ENCODE peak calls at places on chromosomes 7 and 10, in ten cellular contexts. V, N, D, C, Y, J, O, Z, H and L are unnamed samples.

GRCh38 chr7:155941688-155942087 is 129.4 kb upstream of the SHH start:
- DNase-seq in V (no peak), N (no peak), D (no peak), C (no peak), Y (no peak), J (no peak), O (no peak), Z (no peak), H (no peak), L (no peak)

GRCh38 chr7:56811081-56811480 is 321.2 kb downstream of the ZNF479 start:
- DNase-seq in V (no peak), N (no peak), D (no peak), C (no peak), Y (no peak), J (no peak), O (no peak), Z (no peak), H (no peak), L (no peak)

GRCh38 chr10:79898597-79899325 is 50.1 kb downstream of the SFTPD start:
- DNase-seq in V (no peak), N (no peak), D (no peak), C (no peak), Y (no peak), J (no peak), O (no peak), Z (no peak), H (no peak), L (no peak)

GRCh38 chr10:33240931-33241330 is 93.5 kb downstream of the NRP1 start:
- DNase-seq in V (peak; percentile 46), N (no peak), D (no peak), C (no peak), Y (no peak), J (no peak), O (no peak), Z (no peak), H (no peak), L (no peak)

GRCh38 chr10:46323176-46323575 is 36.4 kb downstream of the ANTXRL start:
- DNase-seq in V (no peak), N (no peak), D (no peak), C (no peak), Y (no peak), J (no peak), O (no peak), Z (no peak), H (no peak), L (no peak)

GRCh38 chr10:68756246-68756645 is 35.2 kb downstream of the CCAR1 start:
- DNase-seq in V (no peak), N (no peak), D (no peak), C (no peak), Y (no peak), J (no peak), O (no peak), Z (no peak), H (no peak), L (no peak)

GRCh38 chr10:101602767-101603398 is 14.8 kb downstream of the DPCD start:
- DNase-seq in V (peak; percentile 64), N (no peak), D (peak; percentile 50), C (peak; percentile 79), Y (peak; percentile 57), J (peak; percentile 78), O (peak; percentile 62), Z (peak; percentile 86), H (peak; percentile 48), L (peak; percentile 85)

GRCh38 chr10:34721201-34721840 is 93.8 kb downstream of the PARD3 start:
- DNase-seq in V (peak; percentile 68), N (no peak), D (no peak), C (no peak), Y (no peak), J (no peak), O (no peak), Z (no peak), H (no peak), L (no peak)

DNA sequence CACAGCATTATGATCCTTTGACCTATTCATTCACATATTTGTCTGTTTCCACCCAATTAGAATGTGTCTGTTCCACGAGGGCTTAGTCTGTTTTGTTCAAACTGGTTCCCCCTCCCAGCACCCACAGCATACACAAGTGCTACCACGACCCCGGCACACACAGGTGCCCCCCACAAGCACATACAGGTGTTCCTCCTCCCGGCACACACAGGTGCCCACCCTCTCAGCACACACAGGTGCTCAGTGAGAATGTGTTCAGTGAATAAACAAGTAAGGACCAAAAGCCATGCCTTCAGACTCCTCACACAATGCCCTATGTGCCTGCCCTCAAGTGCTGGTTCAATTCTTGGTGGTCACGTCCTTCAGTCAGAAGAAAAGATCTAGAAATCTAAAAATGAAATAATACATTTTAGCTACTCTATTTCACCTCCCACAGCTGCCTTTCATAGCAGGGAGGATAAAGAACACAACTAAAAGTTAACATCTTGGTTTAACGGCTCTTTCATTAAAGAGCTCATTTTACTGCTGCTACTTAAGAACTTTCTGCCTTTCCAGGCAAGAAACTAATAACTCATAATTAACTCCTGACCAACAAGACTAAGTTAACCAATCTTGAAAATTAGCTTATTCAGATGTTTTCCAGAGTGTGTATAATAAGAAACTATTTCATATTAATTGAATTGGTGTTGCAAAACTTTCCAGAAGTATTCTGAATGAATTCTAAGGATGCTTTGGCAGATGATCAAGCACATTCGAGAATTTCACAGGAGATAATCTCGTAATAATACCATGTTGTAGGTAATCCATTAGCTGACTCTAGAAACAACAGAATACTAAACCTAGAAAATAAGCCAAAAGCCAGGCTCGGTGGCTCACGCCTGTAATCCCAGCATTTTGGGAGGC is 2.3 kb downstream of the DNMBP start:
- DNase-seq in V (no peak), N (no peak), D (no peak), C (no peak), Y (no peak), J (no peak), O (no peak), Z (no peak), H (no peak), L (no peak)
- TF ChIP-seq POLR2A in V (peak; percentile 6), N (no peak), D (no peak), C (no peak), Y (no peak), J (no peak), O (no peak), Z (no peak), H (no peak), L (no peak)

GRCh38 chr7:92809397-92810241 is 26.8 kb downstream of the CDK6 start:
- DNase-seq in V (peak; percentile 97), N (peak; percentile 31), D (peak; percentile 58), C (peak; percentile 94), Y (peak; percentile 80), J (no peak), O (peak; percentile 81), Z (peak; percentile 68), H (peak; percentile 80), L (peak; percentile 84)

GRCh38 chr7:92815412-92815811 is 21.0 kb downstream of the CDK6 start:
- DNase-seq in V (no peak), N (no peak), D (no peak), C (no peak), Y (no peak), J (no peak), O (no peak), Z (no peak), H (no peak), L (no peak)

GRCh38 chr7:92811158-92811557 is 25.2 kb downstream of the CDK6 start:
- DNase-seq in V (no peak), N (no peak), D (no peak), C (no peak), Y (no peak), J (no peak), O (no peak), Z (no peak), H (no peak), L (no peak)

GRCh38 chr7:92810242-92810611 is 26.1 kb downstream of the CDK6 start:
- DNase-seq in V (peak; percentile 50), N (no peak), D (no peak), C (peak; percentile 58), Y (no peak), J (no peak), O (no peak), Z (no peak), H (no peak), L (no peak)

DNA sequence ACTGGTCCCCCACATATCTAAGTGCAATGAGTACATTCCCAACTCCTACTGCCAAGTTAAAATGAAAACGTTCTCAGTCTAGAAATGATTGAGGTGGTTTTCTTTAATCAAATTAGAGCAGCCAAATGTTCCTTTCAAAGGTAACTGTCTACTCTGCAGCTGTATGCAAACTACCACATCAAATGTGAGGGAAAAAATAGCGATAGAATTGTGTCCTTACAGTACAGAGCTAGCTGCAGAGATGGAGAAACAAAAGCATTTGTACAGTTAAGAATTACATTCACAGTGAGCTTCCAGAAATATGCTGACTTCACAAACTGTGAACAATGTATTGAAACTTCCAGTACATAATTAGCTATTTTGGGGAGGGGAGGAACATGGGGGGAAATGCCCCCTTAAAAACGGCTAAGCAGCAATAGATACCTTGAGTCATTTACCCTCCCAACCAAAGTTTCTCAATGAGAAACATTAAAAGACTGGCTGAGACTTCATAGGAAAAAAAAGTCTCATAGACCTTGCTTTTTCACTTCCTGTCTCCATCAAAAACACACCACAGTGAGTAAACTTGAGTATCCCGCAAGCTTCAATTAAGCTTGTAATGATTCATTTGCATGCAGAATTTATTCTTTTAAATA is 22.9 kb downstream of the CDK6 start:
- DNase-seq in V (peak; percentile 57), N (no peak), D (no peak), C (no peak), Y (no peak), J (no peak), O (no peak), Z (no peak), H (no peak), L (no peak)
- H3K27ac ChIP-seq in V (peak overlapping the region; percentile 2), N (no peak overlapping the region), D (no peak overlapping the region), C (peak overlapping the region; percentile 90), Y (no peak overlapping the region), J (no peak overlapping the region), O (no peak overlapping the region), Z (peak overlapping the region; percentile 43), H (no peak overlapping the region), L (no peak overlapping the region)

GRCh38 chr10:78029294-78030226 is at the start of gene POLR3A:
- DNase-seq in V (peak; percentile 99), N (peak; percentile 87), D (peak; percentile 97), C (peak; percentile 99), Y (peak; percentile 98), J (peak; percentile 97), O (peak; percentile 96), Z (peak; percentile 95), H (peak; percentile 91), L (peak; percentile 97)
- TF ChIP-seq POLR2A in V (no peak), N (no peak), D (no peak), C (peak; percentile 74), Y (peak; percentile 48), J (peak; percentile 40), O (no peak), Z (no peak), H (peak; percentile 20), L (peak; percentile 38)

GRCh38 chr10:118272090-118272775 is 69.9 kb downstream of the FAM204A start:
- DNase-seq in V (peak; percentile 43), N (no peak), D (peak; percentile 82), C (no peak), Y (no peak), J (no peak), O (peak; percentile 12), Z (no peak), H (no peak), L (no peak)
- H3K27ac ChIP-seq in V (peak overlapping the region; percentile 38), N (peak overlapping the region; percentile 7), D (peak overlapping the region; percentile 91), C (no peak overlapping the region), Y (no peak overlapping the region), J (no peak overlapping the region), O (peak overlapping the region; percentile 62), Z (no peak overlapping the region), H (no peak overlapping the region), L (no peak overlapping the region)